ENCODE peak calls at places on chromosomes 7 and 10, in eight cellular contexts. One of them, this sample, is unnamed.
A peak's percentile ranks its signal among the peaks of the same experiment; 100 is the strongest.

GRCh38 chr10:49613160-49613881 is 516 bp upstream of the CHAT start:
- DNase-seq in OCI-LY7: no peak
- DNase-seq in SK-N-SH: no peak
- DNase-seq in hepatocyte: no peak
- DNase-seq in mammary epithelial cell: no peak
- DNase-seq in Karpas-422: no peak
- DNase-seq in GM23338: peak; percentile 36
- DNase-seq in DND-41: no peak
- DNase-seq in this sample: peak; percentile 46

GRCh38 chr7:130398751-130399150 is 18.5 kb downstream of the CPA1 start:
- DNase-seq in OCI-LY7: no peak
- DNase-seq in SK-N-SH: no peak
- DNase-seq in hepatocyte: no peak
- DNase-seq in mammary epithelial cell: no peak
- DNase-seq in Karpas-422: no peak
- DNase-seq in GM23338: no peak
- DNase-seq in DND-41: no peak
- DNase-seq in this sample: no peak

GRCh38 chr10:61918140-61918539 is 16.6 kb downstream of the ARID5B start:
- DNase-seq in OCI-LY7: no peak
- DNase-seq in SK-N-SH: no peak
- DNase-seq in hepatocyte: no peak
- DNase-seq in mammary epithelial cell: no peak
- DNase-seq in Karpas-422: no peak
- DNase-seq in GM23338: no peak
- DNase-seq in DND-41: no peak
- DNase-seq in this sample: no peak

GRCh38 chr7:74028321-74028812 is 394 bp downstream of the ELN start:
- DNase-seq in OCI-LY7: no peak
- DNase-seq in SK-N-SH: no peak
- DNase-seq in hepatocyte: no peak
- DNase-seq in mammary epithelial cell: no peak
- DNase-seq in Karpas-422: no peak
- DNase-seq in GM23338: no peak
- DNase-seq in DND-41: no peak
- DNase-seq in this sample: no peak

GRCh38 chr7:109246330-109247077 is 676.8 kb downstream of the DNAJB9 start:
- DNase-seq in OCI-LY7: no peak
- DNase-seq in SK-N-SH: no peak
- DNase-seq in hepatocyte: no peak
- DNase-seq in mammary epithelial cell: peak; percentile 62
- DNase-seq in Karpas-422: no peak
- DNase-seq in GM23338: no peak
- DNase-seq in DND-41: no peak
- DNase-seq in this sample: no peak

GRCh38 chr10:78188459-78188858 is 154.8 kb downstream of the RPS24 start:
- DNase-seq in OCI-LY7: no peak
- DNase-seq in SK-N-SH: no peak
- DNase-seq in hepatocyte: no peak
- DNase-seq in mammary epithelial cell: no peak
- DNase-seq in Karpas-422: no peak
- DNase-seq in GM23338: no peak
- DNase-seq in DND-41: no peak
- DNase-seq in this sample: no peak

GRCh38 chr7:29649010-29649716 is 85.5 kb downstream of the PRR15 start:
- DNase-seq in OCI-LY7: no peak
- DNase-seq in SK-N-SH: no peak
- DNase-seq in hepatocyte: no peak
- DNase-seq in mammary epithelial cell: no peak
- DNase-seq in Karpas-422: no peak
- DNase-seq in GM23338: no peak
- DNase-seq in DND-41: no peak
- DNase-seq in this sample: no peak

GRCh38 chr7:159046300-159046699 is 98.4 kb downstream of the VIPR2 start:
- DNase-seq in OCI-LY7: no peak
- DNase-seq in SK-N-SH: no peak
- DNase-seq in hepatocyte: no peak
- DNase-seq in mammary epithelial cell: no peak
- DNase-seq in Karpas-422: no peak
- DNase-seq in GM23338: no peak
- DNase-seq in DND-41: no peak
- DNase-seq in this sample: no peak

GRCh38 chr10:104308439-104308903 is 29.8 kb downstream of the ITPRIP start:
- DNase-seq in OCI-LY7: no peak
- DNase-seq in SK-N-SH: no peak
- DNase-seq in hepatocyte: no peak
- DNase-seq in mammary epithelial cell: no peak
- DNase-seq in Karpas-422: no peak
- DNase-seq in GM23338: no peak
- DNase-seq in DND-41: peak; percentile 40
- DNase-seq in this sample: no peak

GRCh38 chr10:23294638-23295247 is 49.9 kb downstream of the C10orf67 start:
- DNase-seq in OCI-LY7: peak; percentile 9
- DNase-seq in SK-N-SH: peak; percentile 19
- DNase-seq in hepatocyte: no peak
- DNase-seq in mammary epithelial cell: no peak
- DNase-seq in Karpas-422: no peak
- DNase-seq in GM23338: peak; percentile 62
- DNase-seq in DND-41: no peak
- DNase-seq in this sample: no peak

DNA sequence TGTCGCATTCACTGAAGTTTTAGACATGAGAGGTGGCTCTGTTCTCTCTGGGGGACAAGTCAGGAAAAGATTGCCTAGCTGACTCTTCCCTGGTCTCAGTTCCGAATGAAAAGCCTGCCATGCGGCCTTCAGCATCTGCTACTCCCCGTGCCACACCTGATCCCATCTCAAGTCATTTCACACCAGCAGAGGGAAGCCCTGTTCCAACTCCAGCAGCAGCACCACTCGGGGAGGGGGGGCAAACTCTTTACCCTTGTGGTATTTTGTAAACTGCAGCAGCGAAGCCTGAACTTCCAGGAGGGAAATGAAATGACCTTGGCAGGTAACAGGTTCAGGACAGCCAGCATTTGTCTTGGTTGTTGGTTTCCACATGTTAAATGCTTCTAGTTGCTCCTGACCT is 13.8 kb downstream of the LRRC4 start:
- DNase-seq in OCI-LY7: no peak
- DNase-seq in SK-N-SH: no peak
- DNase-seq in hepatocyte: no peak
- DNase-seq in mammary epithelial cell: no peak
- DNase-seq in Karpas-422: no peak
- DNase-seq in GM23338: peak; percentile 39
- DNase-seq in DND-41: no peak
- DNase-seq in this sample: no peak
- H4K20me1 ChIP-seq in OCI-LY7: no peaks in the 10 kb centered on the region
- H4K20me1 ChIP-seq in SK-N-SH: peaks cover 38% of the 10 kb centered on the region
- H4K20me1 ChIP-seq in hepatocyte: peaks cover 6% of the 10 kb centered on the region
- H4K20me1 ChIP-seq in mammary epithelial cell: no peaks in the 10 kb centered on the region
- H4K20me1 ChIP-seq in Karpas-422: peaks cover 13% of the 10 kb centered on the region
- H4K20me1 ChIP-seq in GM23338: peaks cover 25% of the 10 kb centered on the region
- H4K20me1 ChIP-seq in DND-41: peaks cover 3% of the 10 kb centered on the region
- H4K20me1 ChIP-seq in this sample: no peaks in the 10 kb centered on the region

GRCh38 chr7:116041615-116042014 is 11.1 kb upstream of the TFEC start:
- DNase-seq in OCI-LY7: no peak
- DNase-seq in SK-N-SH: no peak
- DNase-seq in hepatocyte: no peak
- DNase-seq in mammary epithelial cell: no peak
- DNase-seq in Karpas-422: no peak
- DNase-seq in GM23338: no peak
- DNase-seq in DND-41: no peak
- DNase-seq in this sample: no peak
- H4K20me1 ChIP-seq in OCI-LY7: no peaks in the 10 kb centered on the region
- H4K20me1 ChIP-seq in SK-N-SH: no peaks in the 10 kb centered on the region
- H4K20me1 ChIP-seq in hepatocyte: no peaks in the 10 kb centered on the region
- H4K20me1 ChIP-seq in mammary epithelial cell: no peaks in the 10 kb centered on the region
- H4K20me1 ChIP-seq in Karpas-422: no peaks in the 10 kb centered on the region
- H4K20me1 ChIP-seq in GM23338: no peaks in the 10 kb centered on the region
- H4K20me1 ChIP-seq in DND-41: no peaks in the 10 kb centered on the region
- H4K20me1 ChIP-seq in this sample: no peaks in the 10 kb centered on the region

GRCh38 chr7:105139381-105139780 is 125.4 kb downstream of the KMT2E start:
- DNase-seq in OCI-LY7: no peak
- DNase-seq in SK-N-SH: no peak
- DNase-seq in hepatocyte: no peak
- DNase-seq in mammary epithelial cell: no peak
- DNase-seq in Karpas-422: no peak
- DNase-seq in GM23338: no peak
- DNase-seq in DND-41: no peak
- DNase-seq in this sample: no peak
- H4K20me1 ChIP-seq in OCI-LY7: no peaks in the 10 kb centered on the region
- H4K20me1 ChIP-seq in SK-N-SH: peaks cover 30% of the 10 kb centered on the region
- H4K20me1 ChIP-seq in hepatocyte: no peaks in the 10 kb centered on the region
- H4K20me1 ChIP-seq in mammary epithelial cell: no peaks in the 10 kb centered on the region
- H4K20me1 ChIP-seq in Karpas-422: peaks cover 3% of the 10 kb centered on the region
- H4K20me1 ChIP-seq in GM23338: peaks cover 8% of the 10 kb centered on the region
- H4K20me1 ChIP-seq in DND-41: peaks cover 84% of the 10 kb centered on the region
- H4K20me1 ChIP-seq in this sample: no peaks in the 10 kb centered on the region

DNA sequence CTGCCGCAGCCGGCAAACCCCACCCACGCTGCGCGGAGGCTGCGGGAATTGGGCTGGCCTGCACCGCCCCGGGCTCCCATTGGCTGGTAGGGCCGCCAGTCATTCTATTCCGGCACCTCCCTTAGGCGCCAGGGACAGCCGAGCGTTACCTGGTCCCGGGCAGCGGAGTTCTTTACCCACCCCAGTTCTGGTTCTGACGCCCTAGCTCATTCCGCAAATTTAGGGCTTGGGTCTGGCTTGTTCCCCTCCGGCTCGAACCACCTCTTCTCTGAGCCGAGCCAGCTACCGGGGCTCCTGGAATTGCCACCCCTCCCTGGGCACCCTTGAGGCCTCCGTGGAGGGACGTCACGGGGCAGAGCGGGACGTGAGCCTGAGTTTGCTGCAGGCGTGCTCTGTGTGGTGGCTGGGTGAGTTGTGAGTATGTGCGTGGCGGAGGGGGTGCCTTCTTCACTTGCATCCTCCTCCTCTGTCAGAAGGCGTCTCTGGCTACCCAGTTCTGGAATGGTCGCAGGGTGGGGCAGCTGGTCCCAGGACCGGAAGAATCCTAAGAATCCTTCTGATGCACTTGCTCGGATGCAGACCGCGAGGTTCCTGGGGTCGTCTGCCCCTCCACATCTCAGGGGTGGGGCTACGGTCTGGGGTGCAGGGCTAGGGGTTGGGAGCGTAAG is at the start of the genes PDZD7 and SFXN3:
- DNase-seq in OCI-LY7: peak; percentile 79
- DNase-seq in SK-N-SH: peak; percentile 97
- DNase-seq in hepatocyte: peak; percentile 95
- DNase-seq in mammary epithelial cell: peak; percentile 91
- DNase-seq in Karpas-422: peak; percentile 97
- DNase-seq in GM23338: peak; percentile 97
- DNase-seq in DND-41: peak; percentile 92
- DNase-seq in this sample: peak; percentile 95
- H4K20me1 ChIP-seq in OCI-LY7: no peaks in the 10 kb centered on the region
- H4K20me1 ChIP-seq in SK-N-SH: peaks cover 32% of the 10 kb centered on the region
- H4K20me1 ChIP-seq in hepatocyte: no peaks in the 10 kb centered on the region
- H4K20me1 ChIP-seq in mammary epithelial cell: no peaks in the 10 kb centered on the region
- H4K20me1 ChIP-seq in Karpas-422: peaks cover 4% of the 10 kb centered on the region
- H4K20me1 ChIP-seq in GM23338: no peaks in the 10 kb centered on the region
- H4K20me1 ChIP-seq in DND-41: peaks cover 16% of the 10 kb centered on the region
- H4K20me1 ChIP-seq in this sample: no peaks in the 10 kb centered on the region